ENCODE peak calls at places on chromosome 22, in eight cellular contexts. Z is H9; N is neuronal stem cell; M is CD8-positive, alpha-beta T cell; E is HCT116; I is endodermal cell; C is left ventricle myocardium inferior; W is mesendoderm. X is an unnamed sample.

GRCh38 chr22:22086501-22087158 is 104.0 kb upstream of the TOP3B start:
- DNase-seq in Z (no peak), N (no peak), M (no peak), E (no peak), I (no peak), C (no peak), W (no peak), X (no peak)

GRCh38 chr22:43867839-43868652 is 5.7 kb upstream of the SULT4A1 start:
- DNase-seq in Z (peak; percentile 89), N (peak; percentile 84), M (peak; percentile 32), E (no peak), I (peak; percentile 94), C (peak; percentile 58), W (peak; percentile 90), X (no peak)

GRCh38 chr22:17931400-17931825 is 92.9 kb downstream of the MICAL3 start:
- DNase-seq in Z (no peak), N (no peak), M (no peak), E (no peak), I (no peak), C (peak; percentile 73), W (no peak), X (peak; percentile 88)

GRCh38 chr22:17074648-17075002 is 10.2 kb upstream of the IL17RA start:
- DNase-seq in Z (no peak), N (no peak), M (no peak), E (no peak), I (no peak), C (no peak), W (no peak), X (no peak)

GRCh38 chr22:41481131-41481830 is 12.4 kb downstream of the ACO2 start:
- DNase-seq in Z (no peak), N (no peak), M (no peak), E (no peak), I (no peak), C (peak; percentile 24), W (peak; percentile 23), X (peak; percentile 90)

GRCh38 chr22:26169312-26170111 is at the start of gene SEZ6L:
- DNase-seq in Z (peak; percentile 29), N (peak; percentile 47), M (no peak), E (no peak), I (peak; percentile 79), C (peak; percentile 22), W (peak; percentile 23), X (no peak)

GRCh38 chr22:44584256-44584902 is 86.3 kb upstream of the RTL6 start:
- DNase-seq in Z (peak; percentile 18), N (no peak), M (no peak), E (no peak), I (peak; percentile 31), C (peak; percentile 40), W (no peak), X (peak; percentile 3)

GRCh38 chr22:44369916-44370804 is 57.4 kb upstream of the SHISAL1 start:
- DNase-seq in Z (no peak), N (no peak), M (no peak), E (no peak), I (peak; percentile 22), C (peak; percentile 9), W (no peak), X (no peak)

GRCh38 chr22:20013382-20013871 is 3.2 kb downstream of the ARVCF start:
- DNase-seq in Z (peak; percentile 91), N (peak; percentile 60), M (peak; percentile 45), E (no peak), I (peak; percentile 94), C (peak; percentile 68), W (peak; percentile 79), X (peak; percentile 64)

GRCh38 chr22:17866127-17866526 is 91.9 kb upstream of the BID start:
- DNase-seq in Z (no peak), N (no peak), M (no peak), E (no peak), I (no peak), C (no peak), W (no peak), X (no peak)

DNA sequence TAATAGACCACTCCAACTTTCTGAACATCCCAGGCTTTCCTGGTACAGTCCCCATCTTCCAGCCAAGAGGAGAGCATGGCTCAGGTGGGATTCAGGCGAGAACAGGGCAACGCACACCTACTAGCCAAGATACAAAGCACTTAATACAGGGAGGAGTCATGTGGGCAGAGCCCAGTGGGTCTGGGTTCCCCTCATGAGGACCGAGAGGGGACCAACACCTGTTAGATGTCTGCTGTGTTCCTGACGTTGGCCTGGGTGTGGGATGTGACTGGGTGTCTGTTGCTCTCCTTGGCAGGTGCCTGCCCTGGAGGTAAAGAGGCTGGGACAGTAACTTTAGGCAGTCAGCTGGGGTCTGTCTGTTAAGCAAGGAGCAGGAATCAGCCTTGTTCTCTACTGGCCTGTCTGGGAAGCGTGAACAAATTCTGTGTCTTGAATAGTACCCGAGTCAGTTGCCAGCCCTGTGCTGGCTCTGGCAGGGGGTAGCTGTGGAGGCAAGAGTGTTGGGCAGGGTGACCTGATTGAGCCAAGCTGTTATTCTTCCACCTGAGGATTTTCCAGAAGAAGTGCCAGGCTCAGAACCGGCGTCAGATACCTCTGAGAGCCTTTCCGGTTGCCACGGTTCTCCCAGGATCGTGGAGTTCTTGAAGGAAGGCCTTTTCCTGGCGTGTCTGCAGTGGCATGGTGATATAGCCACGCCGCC is 56.3 kb downstream of the BCR start:
- DNase-seq in Z (no peak), N (no peak), M (no peak), E (no peak), I (no peak), C (no peak), W (no peak), X (no peak)
- H3K4me1 ChIP-seq in Z (peaks cover 15% of the 10 kb centered on the region), N (peaks cover 17% of the 10 kb centered on the region), M (peaks cover 64% of the 10 kb centered on the region), E (peaks cover 5% of the 10 kb centered on the region), I (peaks cover 42% of the 10 kb centered on the region), C (peaks cover 74% of the 10 kb centered on the region), W (peaks cover 24% of the 10 kb centered on the region), X (peaks cover 28% of the 10 kb centered on the region)

GRCh38 chr22:36337365-36338130 is 50.2 kb downstream of the MYH9 start:
- DNase-seq in Z (no peak), N (no peak), M (no peak), E (no peak), I (no peak), C (no peak), W (no peak), X (no peak)

GRCh38 chr22:36336246-36337182 is 51.3 kb downstream of the MYH9 start:
- DNase-seq in Z (no peak), N (no peak), M (no peak), E (no peak), I (no peak), C (no peak), W (no peak), X (no peak)

GRCh38 chr22:36334838-36335603 is 52.7 kb downstream of the MYH9 start:
- DNase-seq in Z (no peak), N (no peak), M (no peak), E (no peak), I (no peak), C (no peak), W (peak; percentile 42), X (no peak)

GRCh38 chr22:36334081-36334831 is 53.5 kb downstream of the MYH9 start:
- DNase-seq in Z (peak; percentile 79), N (no peak), M (no peak), E (no peak), I (peak; percentile 87), C (peak; percentile 61), W (peak; percentile 78), X (no peak)

GRCh38 chr22:36335621-36336020 is 52.1 kb downstream of the MYH9 start:
- DNase-seq in Z (no peak), N (no peak), M (no peak), E (no peak), I (no peak), C (no peak), W (no peak), X (no peak)
- H3K4me1 ChIP-seq in Z (no peaks in the 10 kb centered on the region), N (peaks cover 41% of the 10 kb centered on the region), M (peaks cover 100% of the 10 kb centered on the region), E (peaks cover 65% of the 10 kb centered on the region), I (peaks cover 44% of the 10 kb centered on the region), C (peaks cover 100% of the 10 kb centered on the region), W (peaks cover 18% of the 10 kb centered on the region), X (peaks cover 83% of the 10 kb centered on the region)

DNA sequence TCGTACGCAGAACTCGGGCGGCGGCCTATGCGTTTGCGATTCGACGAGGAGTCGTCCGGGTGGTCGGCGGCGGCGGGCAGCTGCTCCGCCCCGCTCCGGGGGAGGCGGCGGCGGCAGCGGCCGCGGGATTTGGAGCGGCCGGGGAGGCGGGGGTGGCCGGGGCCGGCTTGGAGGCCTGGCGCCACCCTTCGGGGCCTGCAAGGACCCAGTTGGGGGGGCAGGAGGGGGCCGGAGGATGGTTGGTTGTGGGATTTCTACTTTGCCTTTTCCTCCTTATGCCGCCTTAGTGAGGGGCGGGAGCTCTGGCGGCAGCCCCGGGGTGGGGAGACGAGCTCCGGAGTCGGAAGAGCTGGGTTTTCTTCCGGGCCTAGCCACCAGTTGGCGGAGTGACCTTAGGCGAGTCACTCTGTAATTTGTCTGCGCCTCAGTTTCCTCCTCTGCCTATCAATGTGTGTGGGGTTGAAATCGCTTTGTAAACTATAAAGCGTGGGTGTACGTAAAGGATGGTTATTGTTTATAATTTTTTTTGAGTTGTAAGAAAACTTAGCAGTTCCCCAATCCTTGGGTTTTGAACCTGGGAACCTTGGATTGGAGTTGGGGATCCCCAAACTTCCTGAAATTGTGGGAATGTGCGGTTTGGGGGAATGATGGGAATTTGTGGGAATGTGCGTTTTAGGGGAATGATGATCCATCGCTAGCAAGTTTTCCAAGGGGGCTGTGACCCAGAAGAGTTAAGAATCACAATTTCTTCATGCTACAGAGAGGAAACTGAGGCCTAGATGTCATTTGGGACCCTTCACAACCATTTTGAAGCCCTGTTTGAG is 679 bp downstream of the TUG1 start:
- DNase-seq in Z (peak; percentile 32), N (no peak), M (peak; percentile 41), E (no peak), I (peak; percentile 74), C (peak; percentile 38), W (peak; percentile 65), X (peak; percentile 27)
- H3K4me1 ChIP-seq in Z (no peaks in the 10 kb centered on the region), N (peaks cover 3% of the 10 kb centered on the region), M (peaks cover 21% of the 10 kb centered on the region), E (peaks cover 22% of the 10 kb centered on the region), I (no peaks in the 10 kb centered on the region), C (peaks cover 68% of the 10 kb centered on the region), W (peaks cover 18% of the 10 kb centered on the region), X (peaks cover 62% of the 10 kb centered on the region)

GRCh38 chr22:45999379-45999971 is 22.5 kb upstream of the WNT7B start:
- DNase-seq in Z (no peak), N (no peak), M (no peak), E (no peak), I (no peak), C (peak; percentile 11), W (no peak), X (no peak)

GRCh38 chr22:46002757-46003270 is 25.9 kb upstream of the WNT7B start:
- DNase-seq in Z (no peak), N (no peak), M (no peak), E (no peak), I (no peak), C (peak; percentile 19), W (peak; percentile 78), X (no peak)

GRCh38 chr22:46000081-46001027 is 23.4 kb upstream of the WNT7B start:
- DNase-seq in Z (no peak), N (no peak), M (no peak), E (no peak), I (no peak), C (peak; percentile 14), W (no peak), X (no peak)

GRCh38 chr22:46001426-46002106 is 24.6 kb upstream of the WNT7B start:
- DNase-seq in Z (no peak), N (no peak), M (no peak), E (no peak), I (no peak), C (peak; percentile 41), W (no peak), X (no peak)

DNA sequence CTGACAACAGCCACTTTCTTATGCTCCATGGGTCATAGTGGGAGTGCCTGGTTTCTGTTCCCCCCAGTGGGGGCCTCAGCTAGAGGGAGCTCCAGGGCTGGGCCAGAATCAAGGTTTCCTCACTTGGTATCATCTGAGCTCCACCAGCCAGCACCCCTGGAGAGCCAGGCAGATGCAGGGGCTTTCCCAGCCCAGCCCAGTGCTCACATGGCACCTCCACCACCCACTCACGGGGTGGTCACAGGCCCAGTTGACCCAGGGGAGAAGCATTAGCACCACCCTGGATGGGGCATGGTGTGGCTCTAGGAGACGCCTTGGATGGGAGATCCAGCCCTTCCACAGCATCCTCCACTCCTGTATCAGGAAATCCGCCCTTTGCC is 24.1 kb upstream of the WNT7B start:
- DNase-seq in Z (no peak), N (no peak), M (no peak), E (no peak), I (no peak), C (no peak), W (no peak), X (no peak)
- H3K4me1 ChIP-seq in Z (no peaks in the 10 kb centered on the region), N (peaks cover 9% of the 10 kb centered on the region), M (peaks cover 19% of the 10 kb centered on the region), E (peaks cover 21% of the 10 kb centered on the region), I (no peaks in the 10 kb centered on the region), C (peaks cover 86% of the 10 kb centered on the region), W (no peaks in the 10 kb centered on the region), X (peaks cover 50% of the 10 kb centered on the region)